ENCODE peak calls at places on chromosomes 6 and 20, in ten cellular contexts. H, A, M, N, P, G, O, Y, J and S are unnamed samples.

GRCh38 chr6:122736166-122736565 is 43.4 kb upstream of the FABP7 start:
- DNase-seq in P (no peak), H (peak; percentile 60), J (peak; percentile 95), G (no peak), O (no peak), A (no peak), M (peak; percentile 92), N (no peak), Y (no peak), S (no peak)

GRCh38 chr6:106966671-106967522 is 7.6 kb downstream of the CD24 start:
- DNase-seq in O (no peak), Y (no peak), J (no peak), N (no peak), M (no peak), P (no peak), H (no peak), A (no peak), G (no peak), S (no peak)

GRCh38 chr20:37398750-37399621 is 53.0 kb downstream of the SRC start:
- DNase-seq in A (peak; percentile 32), H (no peak), N (no peak), G (no peak), M (no peak), Y (no peak), J (no peak), P (no peak), O (no peak), S (no peak)

GRCh38 chr20:57211949-57212889 is 54.2 kb downstream of the BMP7 start:
- DNase-seq in H (no peak), G (no peak), O (no peak), Y (no peak), P (no peak), N (peak; percentile 41), A (peak; percentile 98), J (no peak), M (peak; percentile 32), S (no peak)

GRCh38 chr6:80425089-80425823 is 318.8 kb downstream of the BCKDHB start:
- DNase-seq in O (no peak), G (peak; percentile 24), A (peak; percentile 96), P (no peak), M (no peak), Y (no peak), H (no peak), J (no peak), N (no peak), S (no peak)

GRCh38 chr6:159788757-159789376 is 535 bp downstream of the TCP1 start:
- DNase-seq in N (peak; percentile 25), P (peak; percentile 18), J (no peak), M (peak; percentile 64), G (peak; percentile 28), H (peak; percentile 22), A (peak; percentile 71), Y (no peak), O (peak; percentile 28), S (no peak)

GRCh38 chr6:53735896-53736295 is 58.9 kb upstream of the LRRC1 start:
- DNase-seq in M (no peak), P (no peak), J (no peak), H (peak; percentile 33), G (no peak), A (no peak), Y (peak; percentile 52), O (no peak), N (no peak), S (no peak)

GRCh38 chr6:121614115-121614514 is 178.7 kb downstream of the GJA1 start:
- DNase-seq in Y (no peak), O (no peak), M (no peak), G (no peak), A (no peak), J (no peak), P (no peak), H (no peak), N (no peak), S (no peak)

GRCh38 chr6:100203391-100203790 is 209.4 kb upstream of the MCHR2 start:
- DNase-seq in J (no peak), Y (no peak), A (peak; percentile 95), H (no peak), P (no peak), G (peak; percentile 59), M (peak; percentile 3), N (no peak), O (no peak), S (no peak)

GRCh38 chr6:168100803-168101095 is 21.7 kb upstream of the FRMD1 start:
- DNase-seq in G (no peak), A (no peak), H (no peak), P (no peak), M (no peak), J (no peak), O (no peak), Y (no peak), N (no peak), S (no peak)

GRCh38 chr6:34425132-34425497 is 754 bp downstream of the RPS10 start:
- DNase-seq in M (no peak), H (no peak), Y (no peak), J (no peak), N (no peak), G (no peak), A (peak; percentile 55), P (no peak), O (no peak), S (no peak)

GRCh38 chr6:36546958-36547645 is at the start of gene STK38:
- DNase-seq in M (peak; percentile 80), H (peak; percentile 87), G (peak; percentile 98), Y (peak; percentile 98), A (peak; percentile 94), O (peak; percentile 91), P (peak; percentile 92), J (peak; percentile 95), N (peak; percentile 93), S (peak; percentile 67)

GRCh38 chr6:34045698-34046097 is 100.2 kb downstream of the GRM4 start:
- DNase-seq in N (no peak), O (no peak), G (no peak), J (no peak), A (no peak), H (no peak), M (no peak), Y (no peak), P (no peak), S (no peak)

GRCh38 chr20:63082308-63082938 is 75.7 kb upstream of the BHLHE23 start:
- DNase-seq in M (peak; percentile 19), G (peak; percentile 75), O (no peak), P (no peak), J (no peak), N (peak; percentile 38), H (no peak), Y (no peak), A (peak; percentile 66), S (no peak)

GRCh38 chr20:63310265-63310971 is 17.4 kb downstream of the COL20A1 start:
- DNase-seq in A (peak; percentile 73), O (no peak), M (no peak), J (no peak), H (no peak), P (no peak), G (no peak), Y (no peak), N (peak; percentile 13), S (no peak)

GRCh38 chr6:34132486-34133185 is 13.3 kb downstream of the GRM4 start:
- DNase-seq in N (no peak), P (no peak), H (no peak), J (no peak), A (peak; percentile 62), Y (no peak), G (peak; percentile 72), O (no peak), M (peak; percentile 44), S (peak; percentile 38)

GRCh38 chr6:167572841-167573271 is 248.0 kb downstream of the TTLL2 start:
- DNase-seq in P (no peak), Y (peak; percentile 39), G (no peak), N (no peak), O (no peak), H (no peak), A (no peak), J (no peak), M (no peak), S (no peak)

GRCh38 chr20:43007525-43007924 is 182.2 kb downstream of the PTPRT start:
- DNase-seq in J (no peak), Y (no peak), P (no peak), G (no peak), H (no peak), O (no peak), A (no peak), M (no peak), N (no peak), S (no peak)

GRCh38 chr6:157246048-157246630 is 77.2 kb downstream of the TMEM242 start:
- DNase-seq in A (peak; percentile 70), J (no peak), N (no peak), G (no peak), O (no peak), Y (no peak), H (no peak), M (peak; percentile 34), P (no peak), S (no peak)